ENCODE peak calls at places on chromosomes 1 and 21, in six cellular contexts. I is mucosa of descending colon, N is lower leg skin, U is epithelial cell of esophagus, E is psoas muscle, X is neural crest cell. M is an unnamed sample.

GRCh38 chr1:185412385-185413074 is 95.5 kb upstream of the IVNS1ABP start:
- DNase-seq in I (peak; percentile 69), U (peak; percentile 97), X (no peak), E (no peak), N (no peak), M (no peak)

GRCh38 chr21:45050786-45051489 is 23.4 kb upstream of the ADARB1 start:
- DNase-seq in X (no peak), U (no peak), E (no peak), N (no peak), I (no peak), M (no peak)

GRCh38 chr21:26147535-26147934 is 23.0 kb downstream of the APP start:
- DNase-seq in E (no peak), I (no peak), U (no peak), N (no peak), X (no peak), M (no peak)

GRCh38 chr1:204931768-204932572 is 61.3 kb downstream of the NFASC start:
- DNase-seq in E (no peak), X (no peak), N (peak; percentile 31), U (no peak), I (no peak), M (no peak)

GRCh38 chr1:11340248-11340632 is 67.2 kb downstream of the UBIAD1 start:
- DNase-seq in X (no peak), N (no peak), E (no peak), U (no peak), I (no peak), M (no peak)

GRCh38 chr1:66244429-66244828 is 289.5 kb upstream of the SGIP1 start:
- DNase-seq in I (no peak), E (no peak), N (no peak), X (peak; percentile 8), U (peak; percentile 45), M (no peak)

GRCh38 chr1:221473392-221473791 is 268.5 kb downstream of the DUSP10 start:
- DNase-seq in I (no peak), N (no peak), E (no peak), U (no peak), X (no peak), M (no peak)

GRCh38 chr1:204563780-204564179 is 47.6 kb downstream of the MDM4 start:
- DNase-seq in I (no peak), N (no peak), E (no peak), U (no peak), X (no peak), M (no peak)

GRCh38 chr1:58848818-58849411 is 65.1 kb upstream of the JUN start:
- DNase-seq in X (no peak), U (peak; percentile 99), I (peak; percentile 36), E (peak; percentile 82), N (peak; percentile 89), M (no peak)

GRCh38 chr1:175268720-175269119 is 76.1 kb upstream of the KIAA0040 start:
- DNase-seq in I (no peak), U (peak; percentile 72), E (no peak), X (no peak), N (no peak), M (no peak)

GRCh38 chr1:47785561-47786271 is 211.5 kb downstream of the TRABD2B start:
- DNase-seq in U (peak; percentile 18), E (peak; percentile 71), I (peak; percentile 19), N (no peak), X (no peak), M (no peak)

GRCh38 chr1:25190260-25190659 is 42.0 kb downstream of the SYF2 start:
- DNase-seq in E (no peak), I (no peak), U (no peak), X (no peak), N (no peak), M (no peak)

GRCh38 chr1:25031966-25032667 is 102.0 kb upstream of the RUNX3 start:
- DNase-seq in U (peak; percentile 87), I (peak; percentile 49), X (no peak), N (no peak), E (no peak), M (no peak)

GRCh38 chr1:223844962-223845809 is 561 bp downstream of the TP53BP2 start:
- DNase-seq in U (peak; percentile 51), E (peak; percentile 81), I (peak; percentile 61), X (peak; percentile 51), N (peak; percentile 93), M (peak; percentile 79)

GRCh38 chr1:30801826-30802198 is 44.2 kb upstream of the LAPTM5 start:
- DNase-seq in I (peak; percentile 90), U (peak; percentile 59), X (peak; percentile 99), N (peak; percentile 96), E (peak; percentile 90), M (peak; percentile 62)

GRCh38 chr1:156195853-156196252 is 1.9 kb downstream of the SLC25A44 start:
- DNase-seq in U (no peak), I (no peak), N (no peak), X (no peak), E (no peak), M (no peak)

GRCh38 chr1:161218301-161219077 is 3.4 kb downstream of the FCER1G start:
- DNase-seq in X (no peak), U (no peak), N (no peak), I (no peak), E (no peak), M (no peak)

GRCh38 chr1:234729566-234729965 is 119.6 kb upstream of the IRF2BP2 start:
- DNase-seq in U (no peak), X (no peak), N (no peak), I (no peak), E (no peak), M (no peak)

GRCh38 chr1:219317762-219318353 is 144.2 kb downstream of the LYPLAL1 start:
- DNase-seq in U (no peak), E (no peak), I (no peak), N (no peak), X (no peak), M (no peak)
- TF ChIP-seq CTCF in U (no peak), E (no peak), I (no peak), N (no peak), X (peak; percentile 41), M (no peak)

DNA sequence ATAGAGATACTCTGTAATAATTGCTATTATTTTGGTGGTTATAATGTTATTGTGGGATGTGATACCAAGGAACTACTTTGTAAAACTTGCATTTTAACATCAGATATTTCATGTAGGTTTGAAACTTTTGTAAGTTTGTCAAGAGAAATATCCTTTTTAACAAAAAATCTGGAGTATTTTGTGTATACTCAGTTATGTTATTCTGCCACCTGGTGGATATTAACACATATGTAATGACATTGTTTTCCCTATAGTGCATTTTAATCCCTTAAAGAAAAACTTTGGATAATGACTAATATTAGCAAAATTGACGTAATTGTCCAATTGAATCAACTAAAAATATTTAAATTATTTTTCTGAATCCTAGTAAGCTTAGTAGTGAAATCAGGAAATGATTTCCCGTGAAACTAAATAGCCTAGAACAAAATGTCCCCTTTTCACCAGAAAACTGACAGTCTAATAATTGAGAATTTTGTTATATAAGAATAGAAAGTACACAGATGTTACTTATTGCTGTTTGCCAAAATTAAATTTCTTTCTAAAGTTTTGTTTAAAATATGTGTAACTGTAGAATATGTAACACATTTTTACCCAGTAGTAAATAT is 39.6 kb downstream of the KCTD3 start:
- DNase-seq in I (no peak), E (no peak), N (no peak), U (peak; percentile 22), X (no peak), M (no peak)
- TF ChIP-seq CTCF in I (no peak), E (peak; percentile 40), N (no peak), U (peak; percentile 14), X (peak; percentile 75), M (peak; percentile 51)

GRCh38 chr1:212110617-212111016 is 75.1 kb downstream of the DTL start:
- DNase-seq in N (no peak), X (no peak), I (no peak), E (no peak), U (no peak), M (no peak)
- TF ChIP-seq CTCF in N (no peak), X (no peak), I (no peak), E (no peak), U (no peak), M (no peak)

DNA sequence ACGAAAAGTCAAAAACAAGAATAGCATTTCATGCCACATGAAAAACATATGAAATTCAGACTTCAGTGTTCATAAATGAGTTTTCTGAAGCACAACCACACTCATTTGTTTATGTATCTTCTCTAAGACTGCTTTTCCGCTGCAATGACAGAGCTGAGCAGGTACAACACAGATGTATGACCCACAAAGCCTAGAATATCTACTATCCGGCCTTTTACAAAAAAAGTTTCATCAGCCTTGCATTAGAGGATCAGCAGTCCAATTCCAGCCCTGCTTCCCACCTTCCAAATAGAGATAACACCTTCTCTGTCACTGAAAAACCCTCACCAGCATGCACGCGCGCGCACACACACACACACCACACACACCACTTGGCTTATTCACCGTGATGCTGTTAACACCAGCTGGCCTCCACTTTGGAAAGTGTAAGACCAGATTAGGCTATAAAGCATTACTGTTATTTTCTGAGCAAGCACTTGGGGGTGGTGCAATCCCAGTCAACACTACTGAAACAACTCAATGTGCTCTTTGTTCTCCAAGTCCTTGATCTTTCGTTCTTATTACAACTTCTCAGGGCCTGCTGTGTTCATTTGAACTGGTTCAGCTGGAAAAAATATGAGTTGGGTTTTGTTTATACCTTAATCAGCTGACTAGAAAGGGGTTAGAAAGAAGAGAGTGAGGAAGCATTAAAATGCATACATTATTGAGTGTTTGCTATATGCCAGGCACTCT is 90.0 kb downstream of the GLUL start:
- DNase-seq in E (no peak), I (peak; percentile 55), U (peak; percentile 50), X (no peak), N (no peak), M (no peak)
- TF ChIP-seq CTCF in E (no peak), I (no peak), U (no peak), X (no peak), N (no peak), M (no peak)

GRCh38 chr1:209191242-209191626 is 392.3 kb upstream of the CAMK1G start:
- DNase-seq in U (no peak), X (no peak), E (no peak), N (no peak), I (peak; percentile 74), M (no peak)
- TF ChIP-seq CTCF in U (no peak), X (no peak), E (no peak), N (no peak), I (no peak), M (no peak)

DNA sequence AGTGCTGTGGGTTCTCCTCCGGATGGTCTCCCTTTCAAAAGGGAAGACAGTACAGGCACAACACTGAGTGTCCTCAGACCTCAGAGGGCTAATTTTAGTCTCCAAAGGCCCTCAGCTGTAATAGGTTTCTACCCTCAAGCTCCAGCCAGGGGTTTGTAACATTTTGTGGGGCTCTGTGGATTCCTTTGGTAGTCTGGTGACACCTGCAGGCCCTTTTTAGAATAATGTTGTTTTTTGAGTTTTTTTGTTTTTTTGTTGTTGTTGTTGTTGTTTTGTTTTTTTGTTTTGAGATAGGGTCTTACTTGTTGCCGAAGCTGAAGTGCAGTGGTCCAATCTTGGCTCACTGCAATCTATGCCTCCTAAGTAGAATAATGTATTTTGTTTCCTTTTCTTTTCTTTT is 15.0 kb upstream of the TMEM201 start:
- DNase-seq in U (no peak), E (no peak), N (no peak), I (no peak), X (no peak), M (no peak)
- TF ChIP-seq CTCF in U (peak; percentile 40), E (peak; percentile 36), N (no peak), I (no peak), X (peak; percentile 63), M (peak; percentile 31)

GRCh38 chr1:20663365-20663764 is 2.2 kb upstream of the DDOST start:
- DNase-seq in E (no peak), U (no peak), X (no peak), N (no peak), I (no peak), M (no peak)
- TF ChIP-seq CTCF in E (no peak), U (no peak), X (no peak), N (no peak), I (no peak), M (no peak)